ENCODE peak calls at places on chromosome 20, in five cellular contexts. R is GM23338, H is transverse colon, E is HepG2, W is sigmoid colon. Q is an unnamed sample. For H3K4me1, the result is how much of the 10 kb centered on the place peaks cover.

GRCh38 chr20:43726811-43727338 is at the start of gene GTSF1L:
- DNase-seq in E (no peak), R (no peak), W (no peak), H (no peak), Q (no peak)

GRCh38 chr20:47574616-47575401 is 73.1 kb downstream of the NCOA3 start:
- DNase-seq in W (no peak), R (peak), H (no peak), E (no peak), Q (no peak)

GRCh38 chr20:2750343-2751251 is 49.8 kb downstream of the CPXM1 start:
- DNase-seq in H (peak), R (peak), E (peak), W (peak), Q (peak)

GRCh38 chr20:43959079-43959919 is 44.6 kb downstream of the TOX2 start:
- DNase-seq in W (no peak), E (peak), H (peak), R (no peak), Q (peak)

GRCh38 chr20:40646321-40647212 is 42.5 kb downstream of the MAFB start:
- DNase-seq in R (peak), E (no peak), W (no peak), H (no peak), Q (no peak)

GRCh38 chr20:37990571-37991151 is 42.6 kb downstream of the TTI1 start:
- DNase-seq in W (no peak), E (peak), R (no peak), H (peak), Q (peak)

GRCh38 chr20:62860391-62860923 is 1.2 kb downstream of the TCFL5 start:
- DNase-seq in H (no peak), R (peak), E (peak), W (no peak), Q (peak)

GRCh38 chr20:23857954-23858565 is 21.5 kb downstream of the CST5 start:
- DNase-seq in R (peak), H (no peak), E (no peak), W (no peak), Q (no peak)

GRCh38 chr20:1321654-1321939 is 7.3 kb downstream of the SDCBP2 start:
- DNase-seq in E (no peak), H (peak), W (no peak), R (no peak), Q (no peak)

GRCh38 chr20:60453847-60454246 is 495.6 kb downstream of the CDH26 start:
- DNase-seq in R (peak), H (no peak), W (no peak), E (no peak), Q (no peak)

GRCh38 chr20:61353261-61353995 is 101.4 kb downstream of the CDH4 start:
- DNase-seq in R (no peak), W (no peak), E (no peak), H (no peak), Q (peak)

GRCh38 chr20:1330075-1330830 is 1.3 kb upstream of the SDCBP2 start:
- DNase-seq in W (peak), R (no peak), H (peak), E (no peak), Q (peak)

GRCh38 chr20:62051166-62051900 is 14.3 kb downstream of the TAF4 start:
- DNase-seq in H (no peak), W (no peak), E (no peak), R (no peak), Q (peak)

GRCh38 chr20:33518071-33518470 is 28.2 kb downstream of the CBFA2T2 start:
- DNase-seq in H (no peak), R (no peak), E (no peak), W (no peak), Q (no peak)

GRCh38 chr20:8967641-8968245 is 101.1 kb upstream of the PLCB4 start:
- DNase-seq in E (no peak), R (no peak), H (no peak), W (no peak), Q (no peak)

GRCh38 chr20:4134355-4134834 is 119.0 kb upstream of the RNF24 start:
- DNase-seq in H (no peak), E (no peak), R (no peak), W (no peak), Q (no peak)

GRCh38 chr20:23826541-23827018 is at the start of gene CST2:
- DNase-seq in H (no peak), R (no peak), E (no peak), W (no peak), Q (no peak)

GRCh38 chr20:31962741-31963140 is 5.2 kb upstream of the XKR7 start:
- DNase-seq in W (no peak), H (no peak), E (no peak), R (no peak), Q (no peak)

GRCh38 chr20:3071610-3072529 is at the start of gene OXT:
- DNase-seq in W (no peak), E (no peak), R (peak), H (peak), Q (peak)

GRCh38 chr20:420721-421574 is 12.8 kb downstream of the RBCK1 start:
- DNase-seq in W (no peak), E (no peak), R (peak), H (peak), Q (peak)

GRCh38 chr20:36644713-36645109 is 1.3 kb downstream of the SLA2 start:
- DNase-seq in E (no peak), R (no peak), H (no peak), W (no peak), Q (no peak)

GRCh38 chr20:52500150-52500549 is 308.6 kb upstream of the ZFP64 start:
- DNase-seq in H (no peak), R (peak), E (no peak), W (no peak), Q (no peak)

GRCh38 chr20:52048365-52048764 is 143.2 kb downstream of the ZFP64 start:
- DNase-seq in H (no peak), E (no peak), W (no peak), R (peak), Q (no peak)

DNA sequence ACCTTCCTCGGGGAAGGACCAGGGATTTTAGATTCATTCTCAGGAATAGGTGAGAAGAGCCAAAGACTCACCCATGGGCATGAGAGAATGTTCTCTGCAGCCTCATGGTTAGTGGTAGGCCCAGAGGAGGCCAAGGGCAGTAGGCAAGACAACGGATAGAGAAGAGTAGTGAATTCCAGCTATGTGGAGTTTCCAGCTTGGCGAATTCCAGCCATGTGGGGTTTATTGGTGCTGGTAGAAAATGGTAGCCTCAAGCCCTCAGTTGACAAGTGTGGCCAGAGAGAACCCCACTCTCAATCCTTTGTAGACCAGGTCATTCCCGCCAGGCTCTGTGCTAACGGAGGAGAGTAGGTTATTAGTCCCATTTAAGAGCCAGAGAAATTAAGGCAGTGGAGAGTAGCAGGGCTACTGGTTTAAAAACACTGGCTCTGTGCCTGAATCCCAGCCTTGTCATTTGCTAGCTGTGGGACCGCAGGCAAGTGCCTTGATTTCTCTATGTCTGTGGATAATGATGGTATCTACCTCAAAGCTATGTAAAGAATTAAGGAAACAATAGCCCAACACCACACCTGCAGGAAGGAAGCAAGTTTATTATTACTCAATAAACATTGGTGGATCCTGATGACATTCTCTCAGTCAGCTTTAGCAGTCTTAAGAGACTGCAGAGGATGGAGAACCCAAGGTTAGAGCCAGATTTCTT is 2.0 kb upstream of the SLC9A8 start:
- DNase-seq in W (no peak), E (no peak), H (no peak), R (no peak), Q (no peak)
- TF ChIP-seq POLR2AphosphoS5 in W (no peak), E (no peak), H (no peak), R (no peak), Q (no peak)

GRCh38 chr20:53658973-53659372 is 65.3 kb upstream of the ZNF217 start:
- DNase-seq in R (no peak), W (no peak), H (no peak), E (no peak), Q (peak)
- H3K4me1 ChIP-seq in R (under half), W (under half), H (under half), E (half or more), Q (half or more)

DNA sequence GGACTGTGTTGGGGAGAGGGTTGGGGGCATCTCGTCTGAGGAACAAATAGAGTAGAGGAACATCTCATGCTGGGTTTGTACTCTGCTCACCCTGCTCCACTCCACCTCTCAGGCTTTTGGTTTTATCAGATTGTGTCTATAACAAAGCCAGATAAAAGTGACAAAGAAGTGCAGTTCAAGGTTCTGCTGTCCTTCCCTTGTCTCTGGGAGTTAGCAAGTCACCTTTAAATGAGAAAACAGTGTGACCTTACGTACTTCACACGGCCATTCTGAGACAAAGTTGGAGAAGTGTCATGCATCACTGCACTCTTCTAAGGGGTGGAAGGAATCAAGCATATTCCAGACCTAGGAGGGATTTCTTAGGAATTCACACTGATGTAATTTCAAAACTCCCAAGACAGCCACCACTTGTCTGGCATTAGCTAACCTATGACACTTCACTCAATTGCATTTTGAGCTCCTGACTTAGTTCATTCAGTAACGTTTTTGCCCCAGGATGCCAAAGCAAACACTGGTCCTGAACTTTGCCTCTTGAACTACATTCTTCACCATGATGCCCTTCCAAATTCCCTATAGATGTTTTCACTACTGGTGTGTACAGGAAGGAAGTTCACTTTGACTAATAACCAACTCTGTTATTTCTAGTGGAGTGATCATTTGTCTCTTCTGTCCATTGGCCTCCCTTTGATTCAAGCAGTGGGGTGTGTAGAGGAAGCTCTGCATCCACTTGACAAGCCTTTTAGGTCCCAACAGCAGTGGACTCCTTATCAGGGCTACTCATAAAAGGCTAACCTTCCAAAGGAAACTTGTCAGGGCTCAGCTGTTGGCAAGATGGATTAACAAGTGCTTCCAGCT is 647.6 kb upstream of the FLRT3 start:
- DNase-seq in W (no peak), E (peak), R (no peak), H (no peak), Q (no peak)
- TF ChIP-seq POLR2AphosphoS5 in W (no peak), E (peak), R (no peak), H (no peak), Q (no peak)

GRCh38 chr20:41701596-41702350 is 83.6 kb upstream of the CHD6 start:
- DNase-seq in E (no peak), H (no peak), W (no peak), R (peak), Q (no peak)
- H3K4me1 ChIP-seq in E (under half), H (under half), W (under half), R (under half), Q (under half)

GRCh38 chr20:58071991-58072390 is 156.5 kb downstream of the ANKRD60 start:
- DNase-seq in W (no peak), R (no peak), E (no peak), H (no peak), Q (no peak)
- TF ChIP-seq POLR2AphosphoS5 in W (no peak), R (no peak), E (no peak), H (no peak), Q (no peak)

GRCh38 chr20:19973920-19974620 is 43.1 kb upstream of the NAA20 start:
- DNase-seq in R (no peak), E (no peak), W (peak), H (peak), Q (no peak)

GRCh38 chr20:19976595-19977372 is 40.4 kb upstream of the NAA20 start:
- DNase-seq in E (peak), W (peak), R (no peak), H (no peak), Q (no peak)

GRCh38 chr20:19975901-19976300 is 41.3 kb upstream of the NAA20 start:
- DNase-seq in R (no peak), H (no peak), E (no peak), W (no peak), Q (no peak)

GRCh38 chr20:19974621-19975435 is 42.3 kb upstream of the NAA20 start:
- DNase-seq in H (peak), E (no peak), R (no peak), W (peak), Q (peak)

DNA sequence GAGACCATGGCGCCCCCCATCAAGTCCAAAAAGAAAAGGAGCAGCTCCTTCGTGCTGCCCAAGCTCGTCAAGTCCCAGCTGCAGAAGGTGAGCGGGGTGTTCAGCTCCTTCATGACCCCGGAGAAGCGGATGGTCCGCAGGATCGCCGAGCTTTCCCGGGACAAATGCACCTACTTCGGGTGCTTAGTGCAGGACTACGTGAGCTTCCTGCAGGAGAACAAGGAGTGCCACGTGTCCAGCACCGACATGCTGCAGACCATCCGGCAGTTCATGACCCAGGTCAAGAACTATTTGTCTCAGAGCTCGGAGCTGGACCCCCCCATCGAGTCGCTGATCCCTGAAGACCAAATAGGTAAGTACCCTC is 41.7 kb upstream of the NAA20 start:
- DNase-seq in W (peak), R (no peak), H (no peak), E (no peak), Q (no peak)
- H3K4me1 ChIP-seq in W (under half), R (under half), H (under half), E (under half), Q (half or more)

DNA sequence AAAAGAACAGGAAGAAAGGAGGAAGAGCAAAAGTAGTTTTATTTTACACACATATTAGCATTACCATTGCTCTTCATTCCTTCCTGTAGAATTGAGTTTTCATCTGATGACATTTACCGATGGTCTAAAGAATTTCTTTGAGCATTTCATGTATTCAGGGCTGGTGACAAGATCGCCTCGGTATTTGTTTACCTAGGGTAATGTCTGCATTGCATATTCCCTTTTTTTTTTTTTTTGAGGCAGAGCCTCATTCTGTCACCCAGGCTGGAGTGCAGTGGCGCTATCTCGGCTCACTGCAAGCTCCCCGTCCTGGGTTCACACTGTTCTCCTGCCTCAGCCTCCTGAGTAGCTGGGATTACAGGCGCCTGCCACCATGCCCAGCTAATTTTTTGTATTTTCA is 19.3 kb downstream of the RAB22A start:
- DNase-seq in R (peak), E (no peak), H (no peak), W (no peak), Q (no peak)
- TF ChIP-seq POLR2AphosphoS5 in R (no peak), E (no peak), H (no peak), W (no peak), Q (no peak)

Q was measured in spleen.